ENCODE peak calls at places on chromosome 13, in ten cellular contexts. One of them, this sample, is unnamed.

GRCh38 chr13:110913322-110913721 is 1.5 kb downstream of the ANKRD10 start:
- DNase-seq in GM04504: no peak
- DNase-seq in thoracic aorta: no peak
- DNase-seq in HT-29: peak
- DNase-seq in Peyer's patch: peak
- DNase-seq in SHP77: no peak
- DNase-seq in DMS79 treated with DMSO at 0.1 percent for 48 hours: peak
- DNase-seq in stimulated activated CD8-positive, alpha-beta memory T cell treated with anti-CD3 and anti-CD28 coated beads, Interleukin-12 subunit alpha, Interleukin-12 subunit beta, amount 100 ng/mL, for 4 hours: no peak
- DNase-seq in NCI-H748 treated with DMSO at 0.1 percent for 48 hours: peak
- DNase-seq in stimulated activated CD4-positive, alpha-beta T cell treated with anti-CD3 and anti-CD28 coated beads, Interleukin-2, amount 100 ng/mL, for 48 hours: no peak
- DNase-seq in this sample: no peak

GRCh38 chr13:51797664-51798488 is 6.1 kb downstream of the DHRS12 start:
- DNase-seq in GM04504: no peak
- DNase-seq in thoracic aorta: no peak
- DNase-seq in HT-29: peak
- DNase-seq in Peyer's patch: peak
- DNase-seq in SHP77: peak
- DNase-seq in DMS79 treated with DMSO at 0.1 percent for 48 hours: peak
- DNase-seq in stimulated activated CD8-positive, alpha-beta memory T cell treated with anti-CD3 and anti-CD28 coated beads, Interleukin-12 subunit alpha, Interleukin-12 subunit beta, amount 100 ng/mL, for 4 hours: no peak
- DNase-seq in NCI-H748 treated with DMSO at 0.1 percent for 48 hours: peak
- DNase-seq in stimulated activated CD4-positive, alpha-beta T cell treated with anti-CD3 and anti-CD28 coated beads, Interleukin-2, amount 100 ng/mL, for 48 hours: peak
- DNase-seq in this sample: no peak

GRCh38 chr13:72244788-72245187 is 377.8 kb upstream of the DACH1 start:
- DNase-seq in GM04504: no peak
- DNase-seq in thoracic aorta: no peak
- DNase-seq in HT-29: no peak
- DNase-seq in Peyer's patch: no peak
- DNase-seq in SHP77: no peak
- DNase-seq in DMS79 treated with DMSO at 0.1 percent for 48 hours: no peak
- DNase-seq in stimulated activated CD8-positive, alpha-beta memory T cell treated with anti-CD3 and anti-CD28 coated beads, Interleukin-12 subunit alpha, Interleukin-12 subunit beta, amount 100 ng/mL, for 4 hours: no peak
- DNase-seq in NCI-H748 treated with DMSO at 0.1 percent for 48 hours: no peak
- DNase-seq in stimulated activated CD4-positive, alpha-beta T cell treated with anti-CD3 and anti-CD28 coated beads, Interleukin-2, amount 100 ng/mL, for 48 hours: no peak
- DNase-seq in this sample: no peak

GRCh38 chr13:44312131-44312530 is 61.5 kb upstream of the SERP2 start:
- DNase-seq in GM04504: no peak
- DNase-seq in thoracic aorta: no peak
- DNase-seq in HT-29: no peak
- DNase-seq in Peyer's patch: no peak
- DNase-seq in SHP77: no peak
- DNase-seq in DMS79 treated with DMSO at 0.1 percent for 48 hours: no peak
- DNase-seq in stimulated activated CD8-positive, alpha-beta memory T cell treated with anti-CD3 and anti-CD28 coated beads, Interleukin-12 subunit alpha, Interleukin-12 subunit beta, amount 100 ng/mL, for 4 hours: no peak
- DNase-seq in NCI-H748 treated with DMSO at 0.1 percent for 48 hours: no peak
- DNase-seq in stimulated activated CD4-positive, alpha-beta T cell treated with anti-CD3 and anti-CD28 coated beads, Interleukin-2, amount 100 ng/mL, for 48 hours: no peak
- DNase-seq in this sample: no peak

GRCh38 chr13:95185851-95186250 is 115.4 kb downstream of the ABCC4 start:
- DNase-seq in GM04504: no peak
- DNase-seq in thoracic aorta: no peak
- DNase-seq in HT-29: no peak
- DNase-seq in Peyer's patch: peak
- DNase-seq in SHP77: no peak
- DNase-seq in DMS79 treated with DMSO at 0.1 percent for 48 hours: no peak
- DNase-seq in stimulated activated CD8-positive, alpha-beta memory T cell treated with anti-CD3 and anti-CD28 coated beads, Interleukin-12 subunit alpha, Interleukin-12 subunit beta, amount 100 ng/mL, for 4 hours: peak
- DNase-seq in NCI-H748 treated with DMSO at 0.1 percent for 48 hours: no peak
- DNase-seq in stimulated activated CD4-positive, alpha-beta T cell treated with anti-CD3 and anti-CD28 coated beads, Interleukin-2, amount 100 ng/mL, for 48 hours: peak
- DNase-seq in this sample: no peak

GRCh38 chr13:20114066-20114465 is 46.8 kb downstream of the GJA3 start:
- DNase-seq in GM04504: no peak
- DNase-seq in thoracic aorta: no peak
- DNase-seq in HT-29: no peak
- DNase-seq in Peyer's patch: no peak
- DNase-seq in SHP77: no peak
- DNase-seq in DMS79 treated with DMSO at 0.1 percent for 48 hours: no peak
- DNase-seq in stimulated activated CD8-positive, alpha-beta memory T cell treated with anti-CD3 and anti-CD28 coated beads, Interleukin-12 subunit alpha, Interleukin-12 subunit beta, amount 100 ng/mL, for 4 hours: no peak
- DNase-seq in NCI-H748 treated with DMSO at 0.1 percent for 48 hours: no peak
- DNase-seq in stimulated activated CD4-positive, alpha-beta T cell treated with anti-CD3 and anti-CD28 coated beads, Interleukin-2, amount 100 ng/mL, for 48 hours: no peak
- DNase-seq in this sample: no peak

GRCh38 chr13:34155931-34156607 is 338.1 kb downstream of the RFC3 start:
- DNase-seq in GM04504: peak
- DNase-seq in thoracic aorta: no peak
- DNase-seq in HT-29: peak
- DNase-seq in Peyer's patch: no peak
- DNase-seq in SHP77: peak
- DNase-seq in DMS79 treated with DMSO at 0.1 percent for 48 hours: no peak
- DNase-seq in stimulated activated CD8-positive, alpha-beta memory T cell treated with anti-CD3 and anti-CD28 coated beads, Interleukin-12 subunit alpha, Interleukin-12 subunit beta, amount 100 ng/mL, for 4 hours: no peak
- DNase-seq in NCI-H748 treated with DMSO at 0.1 percent for 48 hours: no peak
- DNase-seq in stimulated activated CD4-positive, alpha-beta T cell treated with anti-CD3 and anti-CD28 coated beads, Interleukin-2, amount 100 ng/mL, for 48 hours: no peak
- DNase-seq in this sample: no peak

GRCh38 chr13:37534181-37534580 is 64.4 kb downstream of the POSTN start:
- DNase-seq in GM04504: peak
- DNase-seq in thoracic aorta: no peak
- DNase-seq in HT-29: no peak
- DNase-seq in Peyer's patch: no peak
- DNase-seq in SHP77: no peak
- DNase-seq in DMS79 treated with DMSO at 0.1 percent for 48 hours: no peak
- DNase-seq in stimulated activated CD8-positive, alpha-beta memory T cell treated with anti-CD3 and anti-CD28 coated beads, Interleukin-12 subunit alpha, Interleukin-12 subunit beta, amount 100 ng/mL, for 4 hours: no peak
- DNase-seq in NCI-H748 treated with DMSO at 0.1 percent for 48 hours: no peak
- DNase-seq in stimulated activated CD4-positive, alpha-beta T cell treated with anti-CD3 and anti-CD28 coated beads, Interleukin-2, amount 100 ng/mL, for 48 hours: no peak
- DNase-seq in this sample: peak

GRCh38 chr13:25046985-25047660 is 48.8 kb upstream of the PABPC3 start:
- DNase-seq in GM04504: peak
- DNase-seq in thoracic aorta: no peak
- DNase-seq in HT-29: no peak
- DNase-seq in Peyer's patch: no peak
- DNase-seq in SHP77: no peak
- DNase-seq in DMS79 treated with DMSO at 0.1 percent for 48 hours: no peak
- DNase-seq in stimulated activated CD8-positive, alpha-beta memory T cell treated with anti-CD3 and anti-CD28 coated beads, Interleukin-12 subunit alpha, Interleukin-12 subunit beta, amount 100 ng/mL, for 4 hours: no peak
- DNase-seq in NCI-H748 treated with DMSO at 0.1 percent for 48 hours: peak
- DNase-seq in stimulated activated CD4-positive, alpha-beta T cell treated with anti-CD3 and anti-CD28 coated beads, Interleukin-2, amount 100 ng/mL, for 48 hours: no peak
- DNase-seq in this sample: no peak

GRCh38 chr13:45073809-45074208 is 46.5 kb upstream of the GTF2F2 start:
- DNase-seq in GM04504: no peak
- DNase-seq in thoracic aorta: no peak
- DNase-seq in HT-29: no peak
- DNase-seq in Peyer's patch: no peak
- DNase-seq in SHP77: no peak
- DNase-seq in DMS79 treated with DMSO at 0.1 percent for 48 hours: no peak
- DNase-seq in stimulated activated CD8-positive, alpha-beta memory T cell treated with anti-CD3 and anti-CD28 coated beads, Interleukin-12 subunit alpha, Interleukin-12 subunit beta, amount 100 ng/mL, for 4 hours: no peak
- DNase-seq in NCI-H748 treated with DMSO at 0.1 percent for 48 hours: no peak
- DNase-seq in stimulated activated CD4-positive, alpha-beta T cell treated with anti-CD3 and anti-CD28 coated beads, Interleukin-2, amount 100 ng/mL, for 48 hours: no peak
- DNase-seq in this sample: no peak

GRCh38 chr13:28380319-28380718 is 114.6 kb downstream of the FLT1 start:
- DNase-seq in GM04504: no peak
- DNase-seq in thoracic aorta: no peak
- DNase-seq in HT-29: no peak
- DNase-seq in Peyer's patch: no peak
- DNase-seq in SHP77: no peak
- DNase-seq in DMS79 treated with DMSO at 0.1 percent for 48 hours: no peak
- DNase-seq in stimulated activated CD8-positive, alpha-beta memory T cell treated with anti-CD3 and anti-CD28 coated beads, Interleukin-12 subunit alpha, Interleukin-12 subunit beta, amount 100 ng/mL, for 4 hours: no peak
- DNase-seq in NCI-H748 treated with DMSO at 0.1 percent for 48 hours: no peak
- DNase-seq in stimulated activated CD4-positive, alpha-beta T cell treated with anti-CD3 and anti-CD28 coated beads, Interleukin-2, amount 100 ng/mL, for 48 hours: no peak
- DNase-seq in this sample: no peak

GRCh38 chr13:93620366-93620765 is 393.8 kb downstream of the GPC6 start:
- DNase-seq in GM04504: peak
- DNase-seq in thoracic aorta: no peak
- DNase-seq in HT-29: no peak
- DNase-seq in Peyer's patch: no peak
- DNase-seq in SHP77: no peak
- DNase-seq in DMS79 treated with DMSO at 0.1 percent for 48 hours: no peak
- DNase-seq in stimulated activated CD8-positive, alpha-beta memory T cell treated with anti-CD3 and anti-CD28 coated beads, Interleukin-12 subunit alpha, Interleukin-12 subunit beta, amount 100 ng/mL, for 4 hours: no peak
- DNase-seq in NCI-H748 treated with DMSO at 0.1 percent for 48 hours: no peak
- DNase-seq in stimulated activated CD4-positive, alpha-beta T cell treated with anti-CD3 and anti-CD28 coated beads, Interleukin-2, amount 100 ng/mL, for 48 hours: no peak
- DNase-seq in this sample: peak

GRCh38 chr13:30422056-30422914 is at the start of gene UBE2L5:
- DNase-seq in GM04504: peak
- DNase-seq in thoracic aorta: no peak
- DNase-seq in HT-29: peak
- DNase-seq in Peyer's patch: peak
- DNase-seq in SHP77: peak
- DNase-seq in DMS79 treated with DMSO at 0.1 percent for 48 hours: peak
- DNase-seq in stimulated activated CD8-positive, alpha-beta memory T cell treated with anti-CD3 and anti-CD28 coated beads, Interleukin-12 subunit alpha, Interleukin-12 subunit beta, amount 100 ng/mL, for 4 hours: peak
- DNase-seq in NCI-H748 treated with DMSO at 0.1 percent for 48 hours: peak
- DNase-seq in stimulated activated CD4-positive, alpha-beta T cell treated with anti-CD3 and anti-CD28 coated beads, Interleukin-2, amount 100 ng/mL, for 48 hours: peak
- DNase-seq in this sample: peak

GRCh38 chr13:106484084-106484754 is 51.2 kb downstream of the EFNB2 start:
- DNase-seq in GM04504: no peak
- DNase-seq in thoracic aorta: no peak
- DNase-seq in HT-29: no peak
- DNase-seq in Peyer's patch: no peak
- DNase-seq in SHP77: no peak
- DNase-seq in DMS79 treated with DMSO at 0.1 percent for 48 hours: no peak
- DNase-seq in stimulated activated CD8-positive, alpha-beta memory T cell treated with anti-CD3 and anti-CD28 coated beads, Interleukin-12 subunit alpha, Interleukin-12 subunit beta, amount 100 ng/mL, for 4 hours: no peak
- DNase-seq in NCI-H748 treated with DMSO at 0.1 percent for 48 hours: no peak
- DNase-seq in stimulated activated CD4-positive, alpha-beta T cell treated with anti-CD3 and anti-CD28 coated beads, Interleukin-2, amount 100 ng/mL, for 48 hours: no peak
- DNase-seq in this sample: no peak

GRCh38 chr13:107867701-107868661 is 347.4 kb downstream of the LIG4 start:
- DNase-seq in GM04504: no peak
- DNase-seq in thoracic aorta: no peak
- DNase-seq in HT-29: no peak
- DNase-seq in Peyer's patch: no peak
- DNase-seq in SHP77: peak
- DNase-seq in DMS79 treated with DMSO at 0.1 percent for 48 hours: peak
- DNase-seq in stimulated activated CD8-positive, alpha-beta memory T cell treated with anti-CD3 and anti-CD28 coated beads, Interleukin-12 subunit alpha, Interleukin-12 subunit beta, amount 100 ng/mL, for 4 hours: no peak
- DNase-seq in NCI-H748 treated with DMSO at 0.1 percent for 48 hours: peak
- DNase-seq in stimulated activated CD4-positive, alpha-beta T cell treated with anti-CD3 and anti-CD28 coated beads, Interleukin-2, amount 100 ng/mL, for 48 hours: no peak
- DNase-seq in this sample: no peak

GRCh38 chr13:51981355-51981754 is 29.9 kb downstream of the ATP7B start:
- DNase-seq in GM04504: no peak
- DNase-seq in thoracic aorta: no peak
- DNase-seq in HT-29: no peak
- DNase-seq in Peyer's patch: no peak
- DNase-seq in SHP77: no peak
- DNase-seq in DMS79 treated with DMSO at 0.1 percent for 48 hours: no peak
- DNase-seq in stimulated activated CD8-positive, alpha-beta memory T cell treated with anti-CD3 and anti-CD28 coated beads, Interleukin-12 subunit alpha, Interleukin-12 subunit beta, amount 100 ng/mL, for 4 hours: no peak
- DNase-seq in NCI-H748 treated with DMSO at 0.1 percent for 48 hours: no peak
- DNase-seq in stimulated activated CD4-positive, alpha-beta T cell treated with anti-CD3 and anti-CD28 coated beads, Interleukin-2, amount 100 ng/mL, for 48 hours: no peak
- DNase-seq in this sample: no peak

GRCh38 chr13:111664060-111664459 is 343.6 kb downstream of the TEX29 start:
- DNase-seq in GM04504: no peak
- DNase-seq in thoracic aorta: no peak
- DNase-seq in HT-29: no peak
- DNase-seq in Peyer's patch: no peak
- DNase-seq in SHP77: no peak
- DNase-seq in DMS79 treated with DMSO at 0.1 percent for 48 hours: no peak
- DNase-seq in stimulated activated CD8-positive, alpha-beta memory T cell treated with anti-CD3 and anti-CD28 coated beads, Interleukin-12 subunit alpha, Interleukin-12 subunit beta, amount 100 ng/mL, for 4 hours: no peak
- DNase-seq in NCI-H748 treated with DMSO at 0.1 percent for 48 hours: no peak
- DNase-seq in stimulated activated CD4-positive, alpha-beta T cell treated with anti-CD3 and anti-CD28 coated beads, Interleukin-2, amount 100 ng/mL, for 48 hours: no peak
- DNase-seq in this sample: no peak

GRCh38 chr13:62293081-62293480 is 877.4 kb upstream of the PCDH20 start:
- DNase-seq in GM04504: no peak
- DNase-seq in thoracic aorta: no peak
- DNase-seq in HT-29: no peak
- DNase-seq in Peyer's patch: no peak
- DNase-seq in SHP77: no peak
- DNase-seq in DMS79 treated with DMSO at 0.1 percent for 48 hours: no peak
- DNase-seq in stimulated activated CD8-positive, alpha-beta memory T cell treated with anti-CD3 and anti-CD28 coated beads, Interleukin-12 subunit alpha, Interleukin-12 subunit beta, amount 100 ng/mL, for 4 hours: no peak
- DNase-seq in NCI-H748 treated with DMSO at 0.1 percent for 48 hours: no peak
- DNase-seq in stimulated activated CD4-positive, alpha-beta T cell treated with anti-CD3 and anti-CD28 coated beads, Interleukin-2, amount 100 ng/mL, for 48 hours: no peak
- DNase-seq in this sample: no peak

GRCh38 chr13:29260684-29261083 is 334.8 kb downstream of the SLC7A1 start:
- DNase-seq in GM04504: no peak
- DNase-seq in thoracic aorta: no peak
- DNase-seq in HT-29: peak
- DNase-seq in Peyer's patch: no peak
- DNase-seq in SHP77: no peak
- DNase-seq in DMS79 treated with DMSO at 0.1 percent for 48 hours: no peak
- DNase-seq in stimulated activated CD8-positive, alpha-beta memory T cell treated with anti-CD3 and anti-CD28 coated beads, Interleukin-12 subunit alpha, Interleukin-12 subunit beta, amount 100 ng/mL, for 4 hours: no peak
- DNase-seq in NCI-H748 treated with DMSO at 0.1 percent for 48 hours: no peak
- DNase-seq in stimulated activated CD4-positive, alpha-beta T cell treated with anti-CD3 and anti-CD28 coated beads, Interleukin-2, amount 100 ng/mL, for 48 hours: no peak
- DNase-seq in this sample: no peak

GRCh38 chr13:46552888-46553520 is at the start of gene LRCH1:
- DNase-seq in GM04504: peak
- DNase-seq in thoracic aorta: peak
- DNase-seq in HT-29: peak
- DNase-seq in Peyer's patch: peak
- DNase-seq in SHP77: peak
- DNase-seq in DMS79 treated with DMSO at 0.1 percent for 48 hours: peak
- DNase-seq in stimulated activated CD8-positive, alpha-beta memory T cell treated with anti-CD3 and anti-CD28 coated beads, Interleukin-12 subunit alpha, Interleukin-12 subunit beta, amount 100 ng/mL, for 4 hours: peak
- DNase-seq in NCI-H748 treated with DMSO at 0.1 percent for 48 hours: peak
- DNase-seq in stimulated activated CD4-positive, alpha-beta T cell treated with anti-CD3 and anti-CD28 coated beads, Interleukin-2, amount 100 ng/mL, for 48 hours: peak
- DNase-seq in this sample: peak

GRCh38 chr13:99883805-99884204 is 87.8 kb downstream of the ZIC5 start:
- DNase-seq in GM04504: no peak
- DNase-seq in thoracic aorta: no peak
- DNase-seq in HT-29: no peak
- DNase-seq in Peyer's patch: no peak
- DNase-seq in SHP77: no peak
- DNase-seq in DMS79 treated with DMSO at 0.1 percent for 48 hours: no peak
- DNase-seq in stimulated activated CD8-positive, alpha-beta memory T cell treated with anti-CD3 and anti-CD28 coated beads, Interleukin-12 subunit alpha, Interleukin-12 subunit beta, amount 100 ng/mL, for 4 hours: no peak
- DNase-seq in NCI-H748 treated with DMSO at 0.1 percent for 48 hours: no peak
- DNase-seq in stimulated activated CD4-positive, alpha-beta T cell treated with anti-CD3 and anti-CD28 coated beads, Interleukin-2, amount 100 ng/mL, for 48 hours: no peak
- DNase-seq in this sample: no peak

GRCh38 chr13:73800011-73800410 is 334.2 kb downstream of the KLF12 start:
- DNase-seq in GM04504: no peak
- DNase-seq in thoracic aorta: no peak
- DNase-seq in HT-29: no peak
- DNase-seq in Peyer's patch: no peak
- DNase-seq in SHP77: no peak
- DNase-seq in DMS79 treated with DMSO at 0.1 percent for 48 hours: no peak
- DNase-seq in stimulated activated CD8-positive, alpha-beta memory T cell treated with anti-CD3 and anti-CD28 coated beads, Interleukin-12 subunit alpha, Interleukin-12 subunit beta, amount 100 ng/mL, for 4 hours: no peak
- DNase-seq in NCI-H748 treated with DMSO at 0.1 percent for 48 hours: no peak
- DNase-seq in stimulated activated CD4-positive, alpha-beta T cell treated with anti-CD3 and anti-CD28 coated beads, Interleukin-2, amount 100 ng/mL, for 48 hours: no peak
- DNase-seq in this sample: no peak

GRCh38 chr13:110496281-110496680 is 65.2 kb downstream of the RAB20 start:
- DNase-seq in GM04504: no peak
- DNase-seq in thoracic aorta: no peak
- DNase-seq in HT-29: no peak
- DNase-seq in Peyer's patch: no peak
- DNase-seq in SHP77: no peak
- DNase-seq in DMS79 treated with DMSO at 0.1 percent for 48 hours: no peak
- DNase-seq in stimulated activated CD8-positive, alpha-beta memory T cell treated with anti-CD3 and anti-CD28 coated beads, Interleukin-12 subunit alpha, Interleukin-12 subunit beta, amount 100 ng/mL, for 4 hours: no peak
- DNase-seq in NCI-H748 treated with DMSO at 0.1 percent for 48 hours: no peak
- DNase-seq in stimulated activated CD4-positive, alpha-beta T cell treated with anti-CD3 and anti-CD28 coated beads, Interleukin-2, amount 100 ng/mL, for 48 hours: no peak
- DNase-seq in this sample: no peak

GRCh38 chr13:35475960-35476943 is at the start of gene MAB21L1:
- DNase-seq in GM04504: no peak
- DNase-seq in thoracic aorta: no peak
- DNase-seq in HT-29: no peak
- DNase-seq in Peyer's patch: no peak
- DNase-seq in SHP77: no peak
- DNase-seq in DMS79 treated with DMSO at 0.1 percent for 48 hours: no peak
- DNase-seq in stimulated activated CD8-positive, alpha-beta memory T cell treated with anti-CD3 and anti-CD28 coated beads, Interleukin-12 subunit alpha, Interleukin-12 subunit beta, amount 100 ng/mL, for 4 hours: no peak
- DNase-seq in NCI-H748 treated with DMSO at 0.1 percent for 48 hours: peak
- DNase-seq in stimulated activated CD4-positive, alpha-beta T cell treated with anti-CD3 and anti-CD28 coated beads, Interleukin-2, amount 100 ng/mL, for 48 hours: no peak
- DNase-seq in this sample: peak

GRCh38 chr13:38686635-38687245 is at the start of gene FREM2:
- DNase-seq in GM04504: no peak
- DNase-seq in thoracic aorta: no peak
- DNase-seq in HT-29: no peak
- DNase-seq in Peyer's patch: no peak
- DNase-seq in SHP77: peak
- DNase-seq in DMS79 treated with DMSO at 0.1 percent for 48 hours: peak
- DNase-seq in stimulated activated CD8-positive, alpha-beta memory T cell treated with anti-CD3 and anti-CD28 coated beads, Interleukin-12 subunit alpha, Interleukin-12 subunit beta, amount 100 ng/mL, for 4 hours: no peak
- DNase-seq in NCI-H748 treated with DMSO at 0.1 percent for 48 hours: peak
- DNase-seq in stimulated activated CD4-positive, alpha-beta T cell treated with anti-CD3 and anti-CD28 coated beads, Interleukin-2, amount 100 ng/mL, for 48 hours: no peak
- DNase-seq in this sample: no peak

GRCh38 chr13:100521912-100522490 is 66.6 kb downstream of the GGACT start:
- DNase-seq in GM04504: no peak
- DNase-seq in thoracic aorta: no peak
- DNase-seq in HT-29: no peak
- DNase-seq in Peyer's patch: no peak
- DNase-seq in SHP77: no peak
- DNase-seq in DMS79 treated with DMSO at 0.1 percent for 48 hours: no peak
- DNase-seq in stimulated activated CD8-positive, alpha-beta memory T cell treated with anti-CD3 and anti-CD28 coated beads, Interleukin-12 subunit alpha, Interleukin-12 subunit beta, amount 100 ng/mL, for 4 hours: no peak
- DNase-seq in NCI-H748 treated with DMSO at 0.1 percent for 48 hours: no peak
- DNase-seq in stimulated activated CD4-positive, alpha-beta T cell treated with anti-CD3 and anti-CD28 coated beads, Interleukin-2, amount 100 ng/mL, for 48 hours: no peak
- DNase-seq in this sample: no peak

GRCh38 chr13:53499551-53499950 is 470.9 kb downstream of the OLFM4 start:
- DNase-seq in GM04504: no peak
- DNase-seq in thoracic aorta: no peak
- DNase-seq in HT-29: no peak
- DNase-seq in Peyer's patch: no peak
- DNase-seq in SHP77: peak
- DNase-seq in DMS79 treated with DMSO at 0.1 percent for 48 hours: no peak
- DNase-seq in stimulated activated CD8-positive, alpha-beta memory T cell treated with anti-CD3 and anti-CD28 coated beads, Interleukin-12 subunit alpha, Interleukin-12 subunit beta, amount 100 ng/mL, for 4 hours: no peak
- DNase-seq in NCI-H748 treated with DMSO at 0.1 percent for 48 hours: peak
- DNase-seq in stimulated activated CD4-positive, alpha-beta T cell treated with anti-CD3 and anti-CD28 coated beads, Interleukin-2, amount 100 ng/mL, for 48 hours: no peak
- DNase-seq in this sample: no peak